ENCODE peak calls at places on chromosomes 1 and 21, in four cellular contexts. One of them, this sample, is unnamed.

GRCh38 chr1:44571712-44572571 is 102.3 kb downstream of the TMEM53 start:
- DNase-seq in AG04449: no peak
- DNase-seq in AG04450: no peak
- DNase-seq in endodermal cell: no peak
- DNase-seq in this sample: peak; percentile 19

GRCh38 chr1:197269053-197269452 is 1.0 kb downstream of the CRB1 start:
- DNase-seq in AG04449: no peak
- DNase-seq in AG04450: no peak
- DNase-seq in endodermal cell: peak; percentile 32
- DNase-seq in this sample: no peak

GRCh38 chr1:203491664-203492485 is 2.1 kb upstream of the OPTC start:
- DNase-seq in AG04449: no peak
- DNase-seq in AG04450: no peak
- DNase-seq in endodermal cell: peak; percentile 72
- DNase-seq in this sample: no peak

GRCh38 chr1:16146888-16147614 is 8.8 kb downstream of the EPHA2 start:
- DNase-seq in AG04449: no peak
- DNase-seq in AG04450: no peak
- DNase-seq in endodermal cell: no peak
- DNase-seq in this sample: no peak

GRCh38 chr1:67213164-67213563 is 46.9 kb downstream of the IL23R start:
- DNase-seq in AG04449: no peak
- DNase-seq in AG04450: no peak
- DNase-seq in endodermal cell: peak; percentile 64
- DNase-seq in this sample: peak; percentile 17

GRCh38 chr1:15975358-15975804 is 520 bp downstream of the ZBTB17 start:
- DNase-seq in AG04449: no peak
- DNase-seq in AG04450: no peak
- DNase-seq in endodermal cell: peak; percentile 91
- DNase-seq in this sample: peak; percentile 44

GRCh38 chr1:183082650-183083049 is 59.4 kb downstream of the LAMC1 start:
- DNase-seq in AG04449: no peak
- DNase-seq in AG04450: no peak
- DNase-seq in endodermal cell: no peak
- DNase-seq in this sample: no peak

GRCh38 chr1:206469933-206470691 is at the start of gene IKBKE:
- DNase-seq in AG04449: no peak
- DNase-seq in AG04450: peak; percentile 42
- DNase-seq in endodermal cell: peak; percentile 88
- DNase-seq in this sample: peak; percentile 69

GRCh38 chr1:18949689-18950414 is 6.6 kb downstream of the IFFO2 start:
- DNase-seq in AG04449: no peak
- DNase-seq in AG04450: no peak
- DNase-seq in endodermal cell: peak; percentile 87
- DNase-seq in this sample: peak; percentile 36

DNA sequence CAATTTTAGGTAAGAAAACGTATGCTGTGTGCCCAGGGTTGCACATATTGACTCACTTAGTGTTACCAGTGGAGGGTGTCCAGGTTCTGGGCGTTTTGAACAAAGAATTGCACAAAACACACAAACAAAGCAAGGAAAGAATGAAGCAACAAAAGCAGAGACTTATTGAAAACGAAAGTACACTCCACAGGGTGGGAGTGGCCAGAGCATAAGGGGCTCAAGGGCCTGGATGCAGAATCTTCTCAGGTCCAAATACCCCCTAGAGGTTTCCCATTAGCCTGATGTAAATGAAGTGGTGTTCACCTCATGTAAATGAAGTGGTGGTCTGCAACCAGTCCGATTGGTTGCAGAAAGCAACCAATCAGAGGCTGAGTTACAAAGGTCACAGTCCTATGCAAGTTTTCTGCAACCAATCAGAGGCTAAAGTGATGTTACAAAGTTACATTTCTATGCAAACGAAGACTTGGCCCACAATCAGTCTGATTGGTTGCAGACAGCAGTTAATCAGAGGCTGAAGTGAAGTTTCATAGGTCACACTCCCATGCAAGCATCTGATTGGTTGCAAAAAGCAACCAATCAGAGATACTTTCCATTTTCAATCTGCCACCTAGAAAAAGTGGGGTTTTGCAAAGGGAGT is 228.3 kb downstream of the ST6GALNAC3 start:
- DNase-seq in AG04449: no peak
- DNase-seq in AG04450: no peak
- DNase-seq in endodermal cell: no peak
- DNase-seq in this sample: no peak
- H3K4me3 ChIP-seq in AG04449: no peak overlapping the region
- H3K4me3 ChIP-seq in AG04450: no peak overlapping the region
- H3K4me3 ChIP-seq in endodermal cell: no peak overlapping the region
- H3K4me3 ChIP-seq in this sample: no peak overlapping the region

GRCh38 chr21:21003701-21004100 is 5.5 kb downstream of the NCAM2 start:
- DNase-seq in AG04449: no peak
- DNase-seq in AG04450: no peak
- DNase-seq in endodermal cell: peak; percentile 60
- DNase-seq in this sample: peak; percentile 50
- TF ChIP-seq CTCF in AG04449: peak; percentile 33
- TF ChIP-seq CTCF in AG04450: peak; percentile 52
- TF ChIP-seq CTCF in endodermal cell: peak; percentile 86
- TF ChIP-seq CTCF in this sample: peak; percentile 53

GRCh38 chr1:25955553-25955952 is 42.3 kb downstream of the PAFAH2 start:
- DNase-seq in AG04449: no peak
- DNase-seq in AG04450: no peak
- DNase-seq in endodermal cell: no peak
- DNase-seq in this sample: no peak
- H3K4me3 ChIP-seq in AG04449: no peak overlapping the region
- H3K4me3 ChIP-seq in AG04450: no peak overlapping the region
- H3K4me3 ChIP-seq in endodermal cell: no peak overlapping the region
- H3K4me3 ChIP-seq in this sample: no peak overlapping the region

GRCh38 chr1:178052650-178053461 is 41.0 kb upstream of the RASAL2 start:
- DNase-seq in AG04449: no peak
- DNase-seq in AG04450: no peak
- DNase-seq in endodermal cell: no peak
- DNase-seq in this sample: peak; percentile 54

GRCh38 chr1:178055093-178055492 is 38.8 kb upstream of the RASAL2 start:
- DNase-seq in AG04449: no peak
- DNase-seq in AG04450: no peak
- DNase-seq in endodermal cell: peak; percentile 89
- DNase-seq in this sample: peak; percentile 48

GRCh38 chr1:178057863-178058576 is 35.9 kb upstream of the RASAL2 start:
- DNase-seq in AG04449: peak; percentile 50
- DNase-seq in AG04450: no peak
- DNase-seq in endodermal cell: peak; percentile 58
- DNase-seq in this sample: peak; percentile 91

GRCh38 chr1:178057131-178057765 is 36.7 kb upstream of the RASAL2 start:
- DNase-seq in AG04449: no peak
- DNase-seq in AG04450: no peak
- DNase-seq in endodermal cell: no peak
- DNase-seq in this sample: peak; percentile 47

DNA sequence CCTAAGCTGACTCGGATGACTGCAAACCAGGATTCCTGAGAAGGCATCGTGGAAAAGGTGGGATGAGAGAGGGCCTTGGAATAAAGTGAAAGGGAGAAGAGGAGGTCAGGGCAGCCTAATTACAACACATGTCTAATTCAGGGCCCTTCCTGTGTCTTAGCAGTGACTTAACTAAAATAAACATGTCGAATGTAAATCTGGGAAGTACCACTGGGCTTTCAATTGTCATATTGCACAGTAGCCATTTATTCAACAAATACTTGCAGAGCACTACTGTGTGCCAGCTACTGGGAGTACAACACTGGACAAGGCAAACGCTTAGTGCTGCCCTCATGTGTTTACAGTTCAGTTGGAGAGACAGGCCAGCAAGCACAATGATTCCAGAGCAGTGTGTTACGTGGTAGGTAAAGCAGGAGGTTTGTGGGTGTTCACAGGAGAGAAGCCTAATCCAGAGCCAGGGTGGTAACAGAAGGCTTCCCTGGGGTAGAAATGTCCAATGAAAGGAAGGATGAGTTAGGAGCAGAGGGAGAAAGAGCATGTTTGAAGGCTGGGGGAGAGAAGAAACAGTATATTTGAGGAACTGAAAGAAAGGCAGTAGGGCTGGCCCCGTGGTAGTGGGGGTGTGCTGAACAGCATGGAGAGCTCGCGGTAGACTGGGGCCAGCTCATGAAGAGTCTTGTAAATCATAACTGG is 38.0 kb upstream of the RASAL2 start:
- DNase-seq in AG04449: no peak
- DNase-seq in AG04450: no peak
- DNase-seq in endodermal cell: peak; percentile 60
- DNase-seq in this sample: peak; percentile 37
- TF ChIP-seq CTCF in AG04449: no peak
- TF ChIP-seq CTCF in AG04450: no peak
- TF ChIP-seq CTCF in endodermal cell: peak; percentile 30
- TF ChIP-seq CTCF in this sample: peak; percentile 10

DNA sequence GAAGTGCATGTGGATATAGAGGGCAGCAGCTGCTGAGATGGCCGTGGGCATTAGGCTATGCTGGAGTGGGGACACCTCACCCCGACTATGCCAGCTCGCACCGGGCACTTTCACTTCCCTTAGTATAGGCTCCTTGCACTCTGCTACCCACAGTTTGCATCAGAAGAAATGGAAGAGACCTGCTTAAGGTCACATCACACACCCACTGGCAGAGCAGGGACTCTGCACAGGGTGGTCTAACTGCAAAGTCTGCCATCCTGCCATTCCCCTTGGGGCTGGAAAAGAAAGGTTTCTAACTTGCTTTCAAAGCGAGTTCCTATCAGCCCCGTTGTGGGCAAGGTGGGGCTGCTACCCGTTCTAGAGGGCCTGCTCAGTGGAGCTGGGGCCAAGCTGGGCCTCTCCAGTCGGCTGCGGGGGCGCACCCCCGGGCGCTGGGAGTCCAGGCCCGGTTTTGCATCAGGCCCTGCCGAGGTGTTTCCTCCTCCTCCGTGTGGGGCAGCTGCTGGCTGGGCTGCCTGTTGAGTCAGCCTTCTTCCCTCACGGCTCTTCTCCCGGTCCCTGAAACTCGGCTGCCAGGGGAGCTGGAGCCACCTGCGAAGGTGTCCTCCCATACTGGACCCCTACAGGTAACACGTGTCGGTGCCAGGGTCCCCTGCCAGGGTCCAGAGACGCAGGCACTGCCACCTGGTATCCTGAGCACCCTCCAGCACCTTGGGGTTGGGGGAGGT is at the start of gene SYTL1:
- DNase-seq in AG04449: no peak
- DNase-seq in AG04450: no peak
- DNase-seq in endodermal cell: peak; percentile 88
- DNase-seq in this sample: peak; percentile 62
- H3K4me3 ChIP-seq in AG04449: peak within 1 kb of the TSS; percentile 33
- H3K4me3 ChIP-seq in AG04450: peak within 1 kb of the TSS; percentile 40
- H3K4me3 ChIP-seq in endodermal cell: peak within 1 kb of the TSS; percentile 51
- H3K4me3 ChIP-seq in this sample: no peak within 1 kb of the TSS

DNA sequence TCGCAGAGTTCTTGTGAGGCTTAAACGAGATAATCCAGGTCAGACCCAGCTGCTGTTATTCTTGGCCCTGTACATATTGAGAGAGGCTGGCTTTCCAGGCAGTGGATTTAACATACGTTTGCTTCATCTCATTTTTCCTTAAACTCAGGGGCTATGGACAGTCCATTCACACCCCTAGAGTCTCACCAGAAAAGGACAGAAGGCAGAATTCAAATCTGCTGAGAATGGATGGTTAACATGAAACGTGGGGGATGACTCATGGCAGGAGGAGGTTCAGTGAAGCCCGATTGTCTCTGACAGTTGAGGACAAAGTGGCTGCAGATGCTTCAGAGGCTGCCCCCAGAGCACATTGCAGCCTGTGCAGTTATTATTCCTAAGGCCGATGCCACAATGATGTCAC is 39.4 kb downstream of the TGFB2 start:
- DNase-seq in AG04449: no peak
- DNase-seq in AG04450: no peak
- DNase-seq in endodermal cell: no peak
- DNase-seq in this sample: peak; percentile 42
- TF ChIP-seq CTCF in AG04449: no peak
- TF ChIP-seq CTCF in AG04450: no peak
- TF ChIP-seq CTCF in endodermal cell: no peak
- TF ChIP-seq CTCF in this sample: no peak

GRCh38 chr1:11684070-11684469 is 3.1 kb upstream of the MAD2L2 start:
- DNase-seq in AG04449: no peak
- DNase-seq in AG04450: no peak
- DNase-seq in endodermal cell: peak; percentile 56
- DNase-seq in this sample: no peak

GRCh38 chr1:11681071-11681771 is at the start of gene MAD2L2:
- DNase-seq in AG04449: no peak
- DNase-seq in AG04450: peak; percentile 32
- DNase-seq in endodermal cell: peak; percentile 95
- DNase-seq in this sample: peak; percentile 79

GRCh38 chr1:11682287-11682771 is 1.4 kb upstream of the MAD2L2 start:
- DNase-seq in AG04449: no peak
- DNase-seq in AG04450: no peak
- DNase-seq in endodermal cell: peak; percentile 91
- DNase-seq in this sample: no peak

GRCh38 chr1:11680270-11681070 is 478 bp downstream of the MAD2L2 start:
- DNase-seq in AG04449: no peak
- DNase-seq in AG04450: no peak
- DNase-seq in endodermal cell: no peak
- DNase-seq in this sample: no peak

GRCh38 chr1:11682799-11683198 is 1.9 kb upstream of the MAD2L2 start:
- DNase-seq in AG04449: no peak
- DNase-seq in AG04450: no peak
- DNase-seq in endodermal cell: peak; percentile 74
- DNase-seq in this sample: no peak
- H3K4me3 ChIP-seq in AG04449: no peak overlapping the region
- H3K4me3 ChIP-seq in AG04450: no peak overlapping the region
- H3K4me3 ChIP-seq in endodermal cell: no peak overlapping the region
- H3K4me3 ChIP-seq in this sample: no peak overlapping the region

GRCh38 chr1:37085393-37085792 is 51.1 kb upstream of the GRIK3 start:
- DNase-seq in AG04449: no peak
- DNase-seq in AG04450: no peak
- DNase-seq in endodermal cell: peak; percentile 80
- DNase-seq in this sample: no peak
- TF ChIP-seq CTCF in AG04449: no peak
- TF ChIP-seq CTCF in AG04450: no peak
- TF ChIP-seq CTCF in endodermal cell: peak; percentile 86
- TF ChIP-seq CTCF in this sample: no peak

This sample was measured in fibroblast of mammary gland.